ENCODE peak calls at places on chromosomes 12 and 14, in ten cellular contexts. O is cardiac fibroblast; C is tibial nerve; I is CMK; H is MM.1S; E is activated naive CD4-positive, alpha-beta T cell treated with anti-CD3 and anti-CD28 coated beads, Interleukin-2, amount 10 ng/mL, durations not matched to agents 7 days and 5 days; N is SW 1271; G is naive thymus-derived CD8-positive, alpha-beta T cell; S is AG08395; J is sciatic nerve. Q is an unnamed sample.
A peak's percentile ranks its signal among the peaks of the same experiment; 100 is the strongest.

GRCh38 chr12:110266980-110267620 is 13.9 kb upstream of the ATP2A2 start:
- DNase-seq in G (no peak), O (peak; percentile 88), I (no peak), C (no peak), J (no peak), H (no peak), N (no peak), S (peak; percentile 74), E (no peak), Q (no peak)

GRCh38 chr12:17918013-17918412 is 172.0 kb downstream of the RERGL start:
- DNase-seq in N (no peak), C (no peak), O (no peak), I (no peak), S (no peak), E (no peak), G (no peak), J (no peak), H (no peak), Q (no peak)

GRCh38 chr14:51657762-51658161 is 6.1 kb downstream of the FRMD6 start:
- DNase-seq in I (no peak), E (no peak), O (no peak), H (no peak), N (no peak), C (no peak), G (no peak), J (no peak), S (no peak), Q (no peak)

GRCh38 chr12:14810953-14811483 is 3.0 kb downstream of the SMCO3 start:
- DNase-seq in I (no peak), C (no peak), N (peak; percentile 40), G (no peak), E (peak; percentile 25), J (no peak), S (peak; percentile 29), H (peak; percentile 45), O (peak; percentile 49), Q (no peak)

GRCh38 chr12:32419520-32419960 is 20.2 kb downstream of the FGD4 start:
- DNase-seq in G (no peak), C (no peak), J (no peak), E (no peak), N (no peak), S (no peak), H (no peak), O (peak; percentile 52), I (peak; percentile 79), Q (peak; percentile 75)

GRCh38 chr14:101088395-101088667 is 184.8 kb upstream of the RTL1 start:
- DNase-seq in N (no peak), O (no peak), J (peak; percentile 54), G (no peak), C (no peak), E (peak; percentile 6), I (no peak), S (no peak), H (no peak), Q (no peak)

GRCh38 chr12:96872946-96873345 is 34.1 kb upstream of the NEDD1 start:
- DNase-seq in G (no peak), H (no peak), E (no peak), S (peak; percentile 13), J (no peak), N (no peak), I (no peak), C (no peak), O (no peak), Q (no peak)

GRCh38 chr12:108833757-108834472 is 23.5 kb downstream of the SSH1 start:
- DNase-seq in O (peak; percentile 87), E (no peak), I (no peak), S (peak; percentile 70), G (no peak), H (no peak), J (peak; percentile 79), N (no peak), C (no peak), Q (no peak)

GRCh38 chr12:131942671-131943070 is 7.1 kb upstream of the EP400 start:
- DNase-seq in O (no peak), N (no peak), S (no peak), H (no peak), I (no peak), G (no peak), E (no peak), C (no peak), J (no peak), Q (peak; percentile 47)

Q was measured in upper lobe of right lung.